ENCODE peak calls at places on chromosomes 6 and 20, in seven cellular contexts. A is CD8-positive, alpha-beta T cell; I is tibial nerve; H is body of pancreas; M is fibroblast of lung; Q is HCT116; E is ovary. O is an unnamed sample.

GRCh38 chr6:90319044-90319443 is 22.4 kb upstream of the BACH2 start:
- DNase-seq in H (no peak), I (no peak), E (no peak), A (no peak), Q (no peak), M (peak; percentile 45), O (no peak)

GRCh38 chr6:10084276-10084993 is 330.4 kb downstream of the TFAP2A start:
- DNase-seq in I (no peak), E (no peak), H (no peak), Q (no peak), M (no peak), A (no peak), O (no peak)

GRCh38 chr6:378958-379366 is 12.6 kb upstream of the IRF4 start:
- DNase-seq in H (no peak), M (no peak), I (no peak), A (no peak), E (no peak), Q (no peak), O (peak; percentile 45)

GRCh38 chr6:107114872-107115694 is at the start of gene BEND3:
- DNase-seq in Q (no peak), I (no peak), A (peak; percentile 37), E (peak; percentile 60), M (no peak), H (peak; percentile 53), O (peak; percentile 71)

GRCh38 chr20:2984956-2985661 is 58.3 kb upstream of the GNRH2 start:
- DNase-seq in E (no peak), I (no peak), Q (no peak), A (no peak), M (peak; percentile 79), H (no peak), O (no peak)

GRCh38 chr6:44682987-44683779 is 295.7 kb downstream of the CDC5L start:
- DNase-seq in M (no peak), A (no peak), E (no peak), I (no peak), Q (no peak), H (no peak), O (no peak)

GRCh38 chr6:37699138-37699766 is 1.6 kb upstream of the MDGA1 start:
- DNase-seq in Q (peak; percentile 48), E (no peak), M (no peak), H (peak; percentile 58), A (no peak), I (no peak), O (no peak)

GRCh38 chr6:98467091-98467490 is 367.3 kb upstream of the POU3F2 start:
- DNase-seq in A (no peak), E (no peak), Q (no peak), M (peak; percentile 63), I (no peak), H (no peak), O (no peak)

GRCh38 chr6:1622220-1622841 is 12.6 kb downstream of the FOXC1 start:
- DNase-seq in H (no peak), M (no peak), I (no peak), Q (no peak), A (no peak), E (no peak), O (peak; percentile 46)

GRCh38 chr20:53642196-53643030 is 48.8 kb upstream of the ZNF217 start:
- DNase-seq in I (peak; percentile 61), E (no peak), H (peak; percentile 85), Q (peak; percentile 89), A (peak; percentile 31), M (peak; percentile 68), O (no peak)

GRCh38 chr6:501891-502601 is 110.5 kb downstream of the IRF4 start:
- DNase-seq in Q (no peak), H (no peak), I (no peak), E (no peak), M (no peak), A (peak; percentile 41), O (no peak)

GRCh38 chr20:63466861-63467260 is 5.6 kb downstream of the KCNQ2 start:
- DNase-seq in E (no peak), M (no peak), Q (no peak), H (no peak), A (no peak), I (no peak), O (no peak)

GRCh38 chr6:119526609-119527605 is 177.3 kb upstream of the MAN1A1 start:
- DNase-seq in I (no peak), Q (no peak), H (no peak), M (no peak), A (no peak), E (no peak), O (no peak)

GRCh38 chr20:47498606-47499005 is 3.1 kb upstream of the NCOA3 start:
- DNase-seq in M (no peak), H (no peak), A (no peak), Q (no peak), E (no peak), I (no peak), O (no peak)

GRCh38 chr6:33695451-33695855 is 16.0 kb downstream of the UQCC2 start:
- DNase-seq in A (no peak), E (no peak), M (no peak), I (no peak), Q (no peak), H (no peak), O (peak; percentile 47)

GRCh38 chr6:96940322-96940721 is 15.8 kb downstream of the KLHL32 start:
- DNase-seq in E (no peak), I (no peak), A (no peak), M (peak; percentile 32), Q (no peak), H (no peak), O (no peak)

GRCh38 chr20:47459344-47460073 is 42.2 kb upstream of the NCOA3 start:
- DNase-seq in H (peak; percentile 13), Q (no peak), M (no peak), I (no peak), A (no peak), E (no peak), O (no peak)

GRCh38 chr6:131061771-131062160 is 1.3 kb downstream of the EPB41L2 start:
- DNase-seq in Q (no peak), E (no peak), H (no peak), M (no peak), A (no peak), I (no peak), O (no peak)

GRCh38 chr6:30798501-30798900 is 54.2 kb upstream of the IER3 start:
- DNase-seq in H (no peak), Q (no peak), A (no peak), M (no peak), E (no peak), I (no peak), O (no peak)

GRCh38 chr6:30795549-30796293 is 51.4 kb upstream of the IER3 start:
- DNase-seq in H (no peak), I (no peak), A (no peak), E (no peak), M (no peak), Q (no peak), O (no peak)

GRCh38 chr6:30800876-30801275 is 56.5 kb upstream of the IER3 start:
- DNase-seq in I (no peak), Q (no peak), A (no peak), E (no peak), H (no peak), M (no peak), O (no peak)

GRCh38 chr6:30801950-30802349 is 57.6 kb upstream of the IER3 start:
- DNase-seq in I (no peak), A (no peak), H (no peak), Q (no peak), M (no peak), E (no peak), O (no peak)

GRCh38 chr6:30799210-30799609 is 54.9 kb upstream of the IER3 start:
- DNase-seq in A (no peak), I (no peak), M (no peak), E (no peak), Q (no peak), H (no peak), O (no peak)
- H3K4me1 ChIP-seq in A (peaks cover 7% of the 10 kb centered on the region), I (no peaks in the 10 kb centered on the region), M (no peaks in the 10 kb centered on the region), E (peaks cover 7% of the 10 kb centered on the region), Q (peaks cover 26% of the 10 kb centered on the region), H (no peaks in the 10 kb centered on the region), O (no peaks in the 10 kb centered on the region)

DNA sequence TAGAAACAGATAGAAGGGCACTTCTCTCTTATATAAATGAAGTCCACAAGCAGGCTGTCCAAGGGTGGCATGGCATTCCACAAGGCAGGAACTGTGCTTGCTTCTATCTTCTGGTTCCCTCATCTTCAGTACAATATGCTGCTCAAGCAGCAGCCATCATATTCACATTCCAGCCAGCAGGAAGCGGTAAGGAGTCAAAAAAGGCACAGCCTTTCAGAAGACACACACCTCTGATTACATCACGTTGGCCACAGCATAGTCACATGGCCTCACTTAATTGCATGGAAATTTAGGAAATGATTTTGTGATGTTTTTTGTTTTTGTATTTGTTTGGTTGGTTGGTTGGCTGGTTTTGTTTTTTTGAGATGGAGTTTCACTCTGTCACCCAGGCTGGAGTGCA is 19.0 kb downstream of the REM1 start:
- DNase-seq in I (no peak), M (peak; percentile 31), H (peak; percentile 33), E (no peak), A (no peak), Q (peak; percentile 77), O (no peak)
- TF ChIP-seq CTCF in I (no peak), M (peak; percentile 48), H (peak; percentile 23), E (no peak), A (no peak), Q (peak; percentile 87), O (no peak)

GRCh38 chr6:39527792-39528564 is 197.2 kb downstream of the KIF6 start:
- DNase-seq in A (no peak), H (no peak), E (no peak), M (no peak), Q (no peak), I (no peak), O (no peak)
- H3K4me3 ChIP-seq in A (no peak overlapping the region), H (no peak overlapping the region), E (no peak overlapping the region), M (no peak overlapping the region), Q (no peak overlapping the region), I (no peak overlapping the region), O (no peak overlapping the region)

GRCh38 chr6:35037289-35038038 is 103.7 kb downstream of the TCP11 start:
- DNase-seq in I (no peak), H (no peak), Q (no peak), A (no peak), M (no peak), E (no peak), O (no peak)
- H3K4me1 ChIP-seq in I (peaks cover 8% of the 10 kb centered on the region), H (peaks cover 20% of the 10 kb centered on the region), Q (no peaks in the 10 kb centered on the region), A (no peaks in the 10 kb centered on the region), M (no peaks in the 10 kb centered on the region), E (no peaks in the 10 kb centered on the region), O (peaks cover 29% of the 10 kb centered on the region)

O was measured in psoas muscle.